ENCODE peak calls at places on chromosomes 16 and 17, in six cellular contexts. T, G, I, C, F and M are unnamed samples.
A peak's percentile ranks its signal among the peaks of the same experiment; 100 is the strongest.

GRCh38 chr17:45098081-45098868 is 34.0 kb downstream of the PLCD3 start:
- DNase-seq in G (no peak), I (no peak), C (no peak), T (no peak), F (no peak), M (no peak)

GRCh38 chr17:3964203-3965122 is at the start of gene ATP2A3:
- DNase-seq in I (no peak), C (no peak), F (peak; percentile 31), G (no peak), T (no peak), M (no peak)

GRCh38 chr16:79050063-79050462 is 550.5 kb downstream of the MAF start:
- DNase-seq in T (no peak), G (no peak), C (no peak), I (no peak), F (no peak), M (no peak)

GRCh38 chr17:41496803-41497484 is 7.2 kb upstream of the KRT36 start:
- DNase-seq in I (peak; percentile 74), C (peak; percentile 77), F (peak; percentile 61), G (peak; percentile 83), T (peak; percentile 84), M (peak; percentile 38)

GRCh38 chr17:63376949-63377348 is 69.2 kb downstream of the CYB561 start:
- DNase-seq in C (no peak), T (no peak), F (no peak), I (no peak), G (no peak), M (no peak)

GRCh38 chr16:25872369-25873070 is 180.8 kb downstream of the HS3ST4 start:
- DNase-seq in I (no peak), T (no peak), C (no peak), G (no peak), F (no peak), M (no peak)

GRCh38 chr17:17507465-17508011 is 11.3 kb upstream of the RASD1 start:
- DNase-seq in I (no peak), C (no peak), T (no peak), G (no peak), F (no peak), M (no peak)

GRCh38 chr17:51860934-51861561 is 297.5 kb downstream of the CA10 start:
- DNase-seq in C (no peak), F (peak; percentile 76), I (no peak), G (peak; percentile 10), T (peak; percentile 64), M (no peak)

GRCh38 chr16:27980919-27981670 is 82.4 kb downstream of the GSG1L start:
- DNase-seq in F (no peak), I (no peak), G (no peak), T (no peak), C (peak; percentile 44), M (no peak)

DNA sequence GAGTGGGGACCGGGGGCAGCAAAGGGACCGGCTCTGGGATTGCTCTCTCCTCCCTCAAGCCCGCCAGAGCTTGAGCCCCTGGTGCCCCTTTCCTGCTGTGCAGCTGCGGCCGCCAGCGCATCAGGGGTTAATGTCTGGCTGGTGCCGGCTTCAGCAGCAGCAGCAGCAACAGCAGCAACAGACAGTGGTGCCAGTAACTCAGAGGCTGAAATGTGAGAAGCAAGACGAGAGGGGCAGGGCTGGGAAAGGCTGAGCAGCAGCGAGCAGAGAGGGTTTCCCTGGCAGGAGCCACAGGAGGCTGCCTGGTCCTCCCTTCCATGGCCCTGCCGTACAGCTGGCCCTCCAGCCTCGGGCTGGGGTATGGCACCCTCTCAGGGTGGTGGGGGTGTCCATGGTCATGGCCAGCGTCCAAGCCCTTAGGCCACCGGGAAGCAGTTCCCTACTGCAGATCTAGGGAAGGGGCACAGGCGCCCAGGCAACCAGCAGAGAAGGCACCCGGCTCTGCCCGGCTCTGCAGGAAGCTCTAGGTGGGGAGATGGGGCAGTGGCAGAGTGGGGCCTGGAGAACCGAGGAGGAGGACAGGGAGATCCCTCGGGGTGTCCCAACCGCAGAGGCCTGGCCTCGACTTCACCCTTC is 21.1 kb upstream of the TFAP4 start:
- DNase-seq in I (peak; percentile 80), C (peak; percentile 86), F (peak; percentile 91), T (peak; percentile 32), G (peak; percentile 76), M (no peak)
- H3K4me3 ChIP-seq in I (no peak overlapping the region), C (peak overlapping the region; percentile 10), F (peak overlapping the region; percentile 10), T (no peak overlapping the region), G (peak overlapping the region; percentile 22), M (no peak overlapping the region)

DNA sequence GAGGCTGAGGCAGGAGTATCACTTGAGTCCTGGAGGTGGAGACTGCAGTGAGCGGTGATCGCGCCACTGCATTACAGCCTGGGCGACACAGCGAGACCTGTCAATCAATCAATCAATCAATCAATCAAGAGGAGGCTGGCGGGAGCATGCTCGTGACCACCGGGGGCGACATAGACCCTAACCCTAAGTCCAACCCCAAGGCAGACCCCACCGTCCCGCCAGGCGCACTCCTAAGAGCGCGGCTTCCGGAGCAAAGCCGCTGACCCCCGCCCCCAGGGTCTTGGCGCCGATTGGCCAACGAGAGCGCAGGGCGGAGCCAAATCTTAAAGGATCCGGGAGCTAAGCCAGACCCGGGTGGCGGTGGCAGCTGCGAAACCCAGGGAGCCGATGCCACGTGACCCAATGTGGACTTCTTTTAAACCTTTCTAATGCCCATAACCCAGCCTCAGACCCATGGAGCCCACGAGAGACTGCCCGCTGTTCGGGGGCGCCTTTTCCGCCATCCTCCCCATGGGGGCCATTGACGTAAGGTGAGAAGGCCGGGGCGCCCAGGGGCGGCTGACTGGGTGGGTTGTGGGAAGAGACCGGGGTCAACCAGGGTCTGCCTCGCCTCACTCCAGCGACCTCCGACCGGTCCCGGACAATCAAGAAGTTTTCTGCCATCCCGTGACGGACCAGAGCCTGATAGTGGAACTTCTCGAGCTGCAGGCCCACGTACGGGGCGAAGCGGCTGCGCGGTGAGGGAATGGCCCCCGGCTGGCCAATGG is at the start of gene RANGRF:
- DNase-seq in I (peak; percentile 80), G (peak; percentile 68), T (peak; percentile 67), C (peak; percentile 95), F (peak; percentile 95), M (peak; percentile 81)
- TF ChIP-seq CTCF in I (no peak), G (no peak), T (no peak), C (no peak), F (no peak), M (no peak)

GRCh38 chr17:12022310-12022709 is 1.6 kb downstream of the MAP2K4 start:
- DNase-seq in T (no peak), G (no peak), C (no peak), F (no peak), I (no peak), M (no peak)
- H3K4me3 ChIP-seq in T (peak overlapping the region; percentile 83), G (no peak overlapping the region), C (peak overlapping the region; percentile 78), F (peak overlapping the region; percentile 89), I (peak overlapping the region; percentile 75), M (peak overlapping the region; percentile 64)

GRCh38 chr16:55625843-55626242 is 29.9 kb upstream of the SLC6A2 start:
- DNase-seq in F (no peak), I (no peak), G (no peak), T (no peak), C (no peak), M (no peak)

GRCh38 chr16:55634193-55634592 is 21.6 kb upstream of the SLC6A2 start:
- DNase-seq in F (no peak), T (no peak), C (no peak), I (no peak), G (no peak), M (no peak)

GRCh38 chr16:55628306-55628968 is 27.4 kb upstream of the SLC6A2 start:
- DNase-seq in F (no peak), T (no peak), I (no peak), G (no peak), C (no peak), M (no peak)

GRCh38 chr16:55632259-55632658 is 23.5 kb upstream of the SLC6A2 start:
- DNase-seq in G (no peak), F (no peak), I (no peak), C (no peak), T (no peak), M (no peak)

DNA sequence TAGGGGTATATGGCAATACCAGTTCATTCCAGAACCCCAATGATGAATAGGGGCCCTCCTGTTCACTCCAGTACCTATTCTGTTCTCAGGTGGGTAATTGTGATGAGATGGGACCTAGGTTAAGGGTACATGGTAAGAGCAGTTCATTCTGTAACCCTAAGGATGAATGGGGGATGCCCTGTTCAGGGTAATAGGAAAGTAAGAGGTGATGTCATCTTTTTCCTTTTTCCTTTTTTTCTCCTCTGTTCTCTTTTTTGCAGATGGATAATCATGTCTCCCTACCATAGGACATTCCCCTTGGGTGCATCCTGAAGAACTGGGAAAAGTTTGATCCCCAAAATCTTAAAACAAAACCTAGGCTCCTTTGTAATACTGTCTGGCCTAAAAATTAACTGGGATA is 25.0 kb upstream of the SLC6A2 start:
- DNase-seq in T (no peak), G (no peak), I (no peak), F (no peak), C (no peak), M (no peak)
- TF ChIP-seq CTCF in T (no peak), G (no peak), I (no peak), F (no peak), C (no peak), M (no peak)

DNA sequence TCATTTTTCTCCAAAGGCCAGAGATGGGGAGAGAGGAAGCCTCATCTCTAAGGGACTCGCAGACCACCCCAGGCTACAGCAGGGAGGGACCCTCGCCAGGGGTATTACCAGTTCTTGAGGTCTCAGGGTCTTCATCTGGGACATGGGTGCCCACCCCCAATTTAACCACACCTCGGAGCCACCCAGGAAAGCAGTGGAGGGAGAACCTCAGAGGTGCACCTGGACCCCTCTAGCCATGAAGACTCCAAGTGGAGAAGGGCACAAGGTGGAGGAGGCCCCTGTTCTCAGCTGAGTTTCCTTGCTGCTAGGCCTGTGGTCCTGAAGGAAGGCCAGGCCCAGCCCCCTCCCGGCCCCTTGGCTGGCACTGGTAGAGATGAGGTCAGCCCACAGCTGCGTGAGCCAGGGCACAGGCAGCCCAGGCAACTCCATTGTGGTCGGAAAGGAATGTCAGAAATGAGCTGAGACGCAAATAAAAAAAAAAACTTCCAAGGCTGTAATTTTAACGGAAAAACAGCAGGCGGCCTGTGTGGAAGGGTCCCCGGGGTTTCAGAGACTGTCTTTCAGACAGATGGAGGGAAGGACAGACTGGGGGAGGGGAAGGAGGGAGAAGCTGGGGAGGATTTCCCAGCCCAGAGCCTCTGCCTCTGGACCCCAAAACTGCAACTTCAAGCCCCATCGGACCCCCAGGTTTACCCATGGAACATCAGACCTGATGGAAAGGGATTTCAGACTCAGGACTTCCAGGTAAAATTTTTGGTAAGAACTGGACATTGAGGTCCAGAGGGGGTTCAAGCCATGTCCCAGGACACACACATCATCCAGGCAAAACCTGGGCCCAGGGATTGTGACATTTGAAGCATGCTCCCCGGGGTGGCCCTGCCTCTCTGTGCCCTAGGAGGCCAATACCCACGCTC is 25.5 kb upstream of the MRPS23 start:
- DNase-seq in I (peak; percentile 98), C (peak; percentile 94), F (peak; percentile 60), G (peak; percentile 95), T (peak; percentile 99), M (no peak)
- H3K4me3 ChIP-seq in I (peak overlapping the region; percentile 3), C (peak overlapping the region; percentile 43), F (no peak overlapping the region), G (peak overlapping the region; percentile 35), T (peak overlapping the region; percentile 16), M (no peak overlapping the region)